ENCODE peak calls at places on chromosomes 2 and 18, in seven cellular contexts. One of them, this sample, is unnamed.

GRCh38 chr2:196101325-196101981 is 32.8 kb upstream of the DNAH7 start:
- DNase-seq in fibroblast of the aortic adventitia: peak
- DNase-seq in progenitor cell of endocrine pancreas: no peak
- DNase-seq in omental fat pad: no peak
- DNase-seq in AG10803: peak
- DNase-seq in psoas muscle: no peak
- DNase-seq in IMR-90: peak
- DNase-seq in this sample: no peak

GRCh38 chr18:79782566-79783308 is 15.0 kb upstream of the KCNG2 start:
- DNase-seq in fibroblast of the aortic adventitia: no peak
- DNase-seq in progenitor cell of endocrine pancreas: no peak
- DNase-seq in omental fat pad: no peak
- DNase-seq in AG10803: no peak
- DNase-seq in psoas muscle: peak
- DNase-seq in IMR-90: no peak
- DNase-seq in this sample: no peak

GRCh38 chr2:10006248-10007147 is 36.9 kb upstream of the KLF11 start:
- DNase-seq in fibroblast of the aortic adventitia: no peak
- DNase-seq in progenitor cell of endocrine pancreas: no peak
- DNase-seq in omental fat pad: no peak
- DNase-seq in AG10803: no peak
- DNase-seq in psoas muscle: no peak
- DNase-seq in IMR-90: no peak
- DNase-seq in this sample: peak

GRCh38 chr2:19536136-19536535 is 177.7 kb upstream of the OSR1 start:
- DNase-seq in fibroblast of the aortic adventitia: peak
- DNase-seq in progenitor cell of endocrine pancreas: no peak
- DNase-seq in omental fat pad: no peak
- DNase-seq in AG10803: peak
- DNase-seq in psoas muscle: no peak
- DNase-seq in IMR-90: no peak
- DNase-seq in this sample: no peak

GRCh38 chr18:12621737-12622306 is 36.1 kb downstream of the SPIRE1 start:
- DNase-seq in fibroblast of the aortic adventitia: peak
- DNase-seq in progenitor cell of endocrine pancreas: no peak
- DNase-seq in omental fat pad: no peak
- DNase-seq in AG10803: peak
- DNase-seq in psoas muscle: no peak
- DNase-seq in IMR-90: peak
- DNase-seq in this sample: no peak

GRCh38 chr2:14420851-14421250 is 211.7 kb upstream of the LRATD1 start:
- DNase-seq in fibroblast of the aortic adventitia: peak
- DNase-seq in progenitor cell of endocrine pancreas: no peak
- DNase-seq in omental fat pad: no peak
- DNase-seq in AG10803: peak
- DNase-seq in psoas muscle: no peak
- DNase-seq in IMR-90: peak
- DNase-seq in this sample: no peak

GRCh38 chr2:24919100-24919976 is 699 bp downstream of the ADCY3 start:
- DNase-seq in fibroblast of the aortic adventitia: no peak
- DNase-seq in progenitor cell of endocrine pancreas: no peak
- DNase-seq in omental fat pad: no peak
- DNase-seq in AG10803: peak
- DNase-seq in psoas muscle: peak
- DNase-seq in IMR-90: peak
- DNase-seq in this sample: peak

GRCh38 chr18:78980777-78981651 is 1.4 kb downstream of the SALL3 start:
- DNase-seq in fibroblast of the aortic adventitia: no peak
- DNase-seq in progenitor cell of endocrine pancreas: no peak
- DNase-seq in omental fat pad: no peak
- DNase-seq in AG10803: no peak
- DNase-seq in psoas muscle: no peak
- DNase-seq in IMR-90: no peak
- DNase-seq in this sample: peak

GRCh38 chr2:127288274-127288673 is 5.7 kb downstream of the ERCC3 start:
- DNase-seq in fibroblast of the aortic adventitia: no peak
- DNase-seq in progenitor cell of endocrine pancreas: no peak
- DNase-seq in omental fat pad: no peak
- DNase-seq in AG10803: no peak
- DNase-seq in psoas muscle: no peak
- DNase-seq in IMR-90: no peak
- DNase-seq in this sample: no peak

GRCh38 chr2:8906208-8906607 is 68.8 kb upstream of the KIDINS220 start:
- DNase-seq in fibroblast of the aortic adventitia: peak
- DNase-seq in progenitor cell of endocrine pancreas: no peak
- DNase-seq in omental fat pad: no peak
- DNase-seq in AG10803: no peak
- DNase-seq in psoas muscle: no peak
- DNase-seq in IMR-90: peak
- DNase-seq in this sample: no peak

DNA sequence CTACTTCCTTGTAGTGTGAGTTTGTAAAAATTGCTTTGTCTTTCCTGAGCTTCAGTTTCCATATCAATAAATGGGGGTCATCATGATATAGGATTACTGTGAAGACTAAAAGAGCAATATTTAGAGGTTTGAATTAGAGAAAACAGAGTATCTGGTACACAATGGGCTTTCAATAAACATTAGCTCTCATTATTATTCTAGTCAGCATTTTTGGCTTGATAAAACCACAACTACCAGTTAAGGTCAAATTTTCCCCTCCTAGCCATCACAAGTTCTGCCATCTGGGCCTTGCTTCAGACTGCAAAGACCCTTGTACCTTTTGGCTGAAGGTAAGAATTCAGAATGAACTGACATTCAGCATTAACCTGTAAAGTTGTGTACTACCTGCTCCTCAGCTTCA is 52.5 kb upstream of the FRZB start:
- DNase-seq in fibroblast of the aortic adventitia: no peak
- DNase-seq in progenitor cell of endocrine pancreas: no peak
- DNase-seq in omental fat pad: no peak
- DNase-seq in AG10803: no peak
- DNase-seq in psoas muscle: no peak
- DNase-seq in IMR-90: no peak
- DNase-seq in this sample: no peak
- TF ChIP-seq CTCF in fibroblast of the aortic adventitia: no peak
- TF ChIP-seq CTCF in progenitor cell of endocrine pancreas: no peak
- TF ChIP-seq CTCF in omental fat pad: no peak
- TF ChIP-seq CTCF in AG10803: no peak
- TF ChIP-seq CTCF in psoas muscle: no peak
- TF ChIP-seq CTCF in IMR-90: no peak
- TF ChIP-seq CTCF in this sample: no peak

GRCh38 chr2:174699993-174700766 is 64.1 kb downstream of the CHRNA1 start:
- DNase-seq in fibroblast of the aortic adventitia: peak
- DNase-seq in progenitor cell of endocrine pancreas: no peak
- DNase-seq in omental fat pad: no peak
- DNase-seq in AG10803: peak
- DNase-seq in psoas muscle: no peak
- DNase-seq in IMR-90: peak
- DNase-seq in this sample: peak
- TF ChIP-seq CTCF in fibroblast of the aortic adventitia: peak
- TF ChIP-seq CTCF in progenitor cell of endocrine pancreas: peak
- TF ChIP-seq CTCF in omental fat pad: no peak
- TF ChIP-seq CTCF in AG10803: peak
- TF ChIP-seq CTCF in psoas muscle: peak
- TF ChIP-seq CTCF in IMR-90: peak
- TF ChIP-seq CTCF in this sample: peak

DNA sequence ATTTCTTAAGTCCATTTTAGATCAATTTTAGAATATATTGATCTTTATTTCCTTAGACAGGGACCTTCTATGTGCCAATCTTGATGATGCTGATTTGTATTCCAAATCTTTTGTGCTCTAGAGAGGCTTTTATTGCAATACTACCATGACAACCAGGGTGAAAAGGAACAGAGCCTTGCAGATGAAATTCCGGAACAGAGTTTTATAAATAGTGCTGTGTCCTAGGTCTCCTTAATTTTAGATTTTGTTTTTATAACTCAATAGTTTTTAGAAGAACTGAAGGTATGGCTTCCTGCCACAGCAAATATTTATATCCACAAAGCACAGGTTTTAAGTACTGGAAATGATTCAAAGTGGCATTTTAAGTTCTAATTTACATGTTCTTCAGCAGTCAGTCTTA is 160.2 kb downstream of the PMAIP1 start:
- DNase-seq in fibroblast of the aortic adventitia: no peak
- DNase-seq in progenitor cell of endocrine pancreas: no peak
- DNase-seq in omental fat pad: no peak
- DNase-seq in AG10803: no peak
- DNase-seq in psoas muscle: no peak
- DNase-seq in IMR-90: no peak
- DNase-seq in this sample: no peak
- TF ChIP-seq CTCF in fibroblast of the aortic adventitia: no peak
- TF ChIP-seq CTCF in progenitor cell of endocrine pancreas: no peak
- TF ChIP-seq CTCF in omental fat pad: no peak
- TF ChIP-seq CTCF in AG10803: no peak
- TF ChIP-seq CTCF in psoas muscle: no peak
- TF ChIP-seq CTCF in IMR-90: no peak
- TF ChIP-seq CTCF in this sample: no peak

GRCh38 chr2:96409543-96410184 is 74.1 kb downstream of the NCAPH start:
- DNase-seq in fibroblast of the aortic adventitia: peak
- DNase-seq in progenitor cell of endocrine pancreas: no peak
- DNase-seq in omental fat pad: no peak
- DNase-seq in AG10803: no peak
- DNase-seq in psoas muscle: no peak
- DNase-seq in IMR-90: no peak
- DNase-seq in this sample: no peak
- TF ChIP-seq CTCF in fibroblast of the aortic adventitia: no peak
- TF ChIP-seq CTCF in progenitor cell of endocrine pancreas: no peak
- TF ChIP-seq CTCF in omental fat pad: no peak
- TF ChIP-seq CTCF in AG10803: no peak
- TF ChIP-seq CTCF in psoas muscle: no peak
- TF ChIP-seq CTCF in IMR-90: no peak
- TF ChIP-seq CTCF in this sample: no peak

DNA sequence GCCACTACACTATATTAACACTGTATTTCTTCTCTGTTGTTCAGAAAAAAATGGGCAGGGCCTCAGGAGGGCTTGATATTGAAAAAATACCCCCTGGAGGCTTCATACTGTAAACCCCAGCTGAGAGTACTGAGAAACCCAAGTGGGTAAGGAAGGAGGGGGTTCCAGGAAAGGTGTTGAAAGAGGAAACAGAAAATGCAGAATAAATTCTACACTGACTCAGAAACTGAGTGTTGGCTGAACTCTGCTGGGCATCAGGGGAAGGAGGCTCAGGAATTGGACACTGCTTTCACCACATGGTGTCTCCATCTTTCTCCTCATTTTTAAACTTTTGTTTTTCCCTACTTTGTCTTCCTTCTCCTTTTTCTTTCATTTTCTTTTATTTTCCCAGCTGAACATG is 253.7 kb downstream of the DYM start:
- DNase-seq in fibroblast of the aortic adventitia: peak
- DNase-seq in progenitor cell of endocrine pancreas: no peak
- DNase-seq in omental fat pad: no peak
- DNase-seq in AG10803: peak
- DNase-seq in psoas muscle: no peak
- DNase-seq in IMR-90: peak
- DNase-seq in this sample: no peak
- TF ChIP-seq CTCF in fibroblast of the aortic adventitia: peak
- TF ChIP-seq CTCF in progenitor cell of endocrine pancreas: no peak
- TF ChIP-seq CTCF in omental fat pad: no peak
- TF ChIP-seq CTCF in AG10803: peak
- TF ChIP-seq CTCF in psoas muscle: no peak
- TF ChIP-seq CTCF in IMR-90: peak
- TF ChIP-seq CTCF in this sample: no peak

GRCh38 chr2:120382541-120383144 is 36.7 kb downstream of the INHBB start:
- DNase-seq in fibroblast of the aortic adventitia: no peak
- DNase-seq in progenitor cell of endocrine pancreas: no peak
- DNase-seq in omental fat pad: no peak
- DNase-seq in AG10803: no peak
- DNase-seq in psoas muscle: peak
- DNase-seq in IMR-90: no peak
- DNase-seq in this sample: no peak

GRCh38 chr2:120381661-120382060 is 35.7 kb downstream of the INHBB start:
- DNase-seq in fibroblast of the aortic adventitia: no peak
- DNase-seq in progenitor cell of endocrine pancreas: no peak
- DNase-seq in omental fat pad: no peak
- DNase-seq in AG10803: no peak
- DNase-seq in psoas muscle: peak
- DNase-seq in IMR-90: no peak
- DNase-seq in this sample: no peak

GRCh38 chr2:120378605-120379004 is 32.7 kb downstream of the INHBB start:
- DNase-seq in fibroblast of the aortic adventitia: no peak
- DNase-seq in progenitor cell of endocrine pancreas: no peak
- DNase-seq in omental fat pad: no peak
- DNase-seq in AG10803: no peak
- DNase-seq in psoas muscle: no peak
- DNase-seq in IMR-90: no peak
- DNase-seq in this sample: no peak

GRCh38 chr2:120381192-120381591 is 35.3 kb downstream of the INHBB start:
- DNase-seq in fibroblast of the aortic adventitia: no peak
- DNase-seq in progenitor cell of endocrine pancreas: no peak
- DNase-seq in omental fat pad: no peak
- DNase-seq in AG10803: no peak
- DNase-seq in psoas muscle: peak
- DNase-seq in IMR-90: no peak
- DNase-seq in this sample: no peak

GRCh38 chr2:120379916-120380893 is 34.3 kb downstream of the INHBB start:
- DNase-seq in fibroblast of the aortic adventitia: no peak
- DNase-seq in progenitor cell of endocrine pancreas: no peak
- DNase-seq in omental fat pad: no peak
- DNase-seq in AG10803: no peak
- DNase-seq in psoas muscle: peak
- DNase-seq in IMR-90: no peak
- DNase-seq in this sample: no peak
- TF ChIP-seq CTCF in fibroblast of the aortic adventitia: no peak
- TF ChIP-seq CTCF in progenitor cell of endocrine pancreas: no peak
- TF ChIP-seq CTCF in omental fat pad: no peak
- TF ChIP-seq CTCF in AG10803: no peak
- TF ChIP-seq CTCF in psoas muscle: no peak
- TF ChIP-seq CTCF in IMR-90: no peak
- TF ChIP-seq CTCF in this sample: no peak

This sample was measured in nephron progenitor cell.